ENCODE peak calls at places on chromosome 17, in four cellular contexts. I is CD4-positive, alpha-beta memory T cell; A is SK-N-SH; C is fibroblast of lung. R is an unnamed sample. For H3K4me1, the result is how much of the 10 kb centered on the place peaks cover.

GRCh38 chr17:13337171-13337570 is 264.6 kb downstream of the HS3ST3A1 start:
- DNase-seq in I (no peak), A (no peak), C (peak), R (no peak)

GRCh38 chr17:29933379-29933778 is 3.4 kb upstream of the SSH2 start:
- DNase-seq in A (no peak), I (no peak), C (peak), R (no peak)

GRCh38 chr17:82287849-82288601 is 14.5 kb upstream of the CSNK1D start:
- DNase-seq in I (no peak), A (no peak), C (peak), R (no peak)

GRCh38 chr17:17205368-17206148 is 575 bp downstream of the PLD6 start:
- DNase-seq in C (peak), I (peak), A (peak), R (peak)

GRCh38 chr17:56913867-56914640 is at the start of gene TRIM25:
- DNase-seq in C (peak), I (peak), A (peak), R (peak)

GRCh38 chr17:17128476-17129075 is 77.6 kb downstream of the PLD6 start:
- DNase-seq in I (no peak), A (no peak), C (no peak), R (no peak)

GRCh38 chr17:29344201-29344856 is 45.8 kb upstream of the TAOK1 start:
- DNase-seq in I (no peak), C (no peak), A (no peak), R (no peak)

GRCh38 chr17:17070931-17071330 is 28.7 kb downstream of the MPRIP start:
- DNase-seq in C (no peak), A (no peak), I (no peak), R (no peak)

GRCh38 chr17:30969989-30970680 is 704 bp upstream of the RNF135 start:
- DNase-seq in I (no peak), A (no peak), C (no peak), R (no peak)

GRCh38 chr17:39822051-39822450 is 42.1 kb downstream of the IKZF3 start:
- DNase-seq in I (no peak), A (no peak), C (no peak), R (no peak)

GRCh38 chr17:82815790-82816305 is 24.0 kb downstream of the ZNF750 start:
- DNase-seq in A (no peak), C (no peak), I (no peak), R (no peak)

GRCh38 chr17:5050281-5050680 is 15.1 kb upstream of the SLC52A1 start:
- DNase-seq in A (no peak), I (no peak), C (no peak), R (no peak)

GRCh38 chr17:4476512-4477070 is 22.1 kb upstream of the SPNS2 start:
- DNase-seq in I (no peak), A (no peak), C (no peak), R (no peak)

GRCh38 chr17:39916918-39917317 is 1.5 kb downstream of the GSDMB start:
- DNase-seq in A (no peak), I (no peak), C (no peak), R (no peak)

GRCh38 chr17:66904760-66905637 is 59.5 kb upstream of the CACNG4 start:
- DNase-seq in C (peak), A (peak), I (no peak), R (no peak)

GRCh38 chr17:61488878-61489718 is 36.9 kb downstream of the TBX4 start:
- DNase-seq in A (no peak), I (no peak), C (no peak), R (no peak)

GRCh38 chr17:37506678-37507077 is 17.0 kb downstream of the DUSP14 start:
- DNase-seq in A (peak), C (peak), I (no peak), R (no peak)

GRCh38 chr17:44916781-44917241 is 1.5 kb upstream of the GFAP start:
- DNase-seq in I (no peak), C (peak), A (peak), R (no peak)

GRCh38 chr17:48544356-48545021 is 420 bp downstream of the HOXB2 start:
- DNase-seq in C (peak), A (no peak), I (no peak), R (peak)

GRCh38 chr17:83176956-83177583 is 97.7 kb downstream of the METRNL start:
- DNase-seq in C (no peak), A (no peak), I (no peak), R (no peak)

GRCh38 chr17:13346996-13347762 is 254.6 kb downstream of the HS3ST3A1 start:
- DNase-seq in A (no peak), C (peak), I (no peak), R (no peak)

GRCh38 chr17:75265614-75266314 is 4.1 kb downstream of the MRPS7 start:
- DNase-seq in A (peak), I (no peak), C (no peak), R (peak)

GRCh38 chr17:31373150-31374082 is 18.1 kb upstream of the RAB11FIP4 start:
- DNase-seq in C (peak), A (no peak), I (peak), R (no peak)

GRCh38 chr17:63989622-63990345 is 8.4 kb upstream of the PRR29 start:
- DNase-seq in A (no peak), I (no peak), C (no peak), R (no peak)

GRCh38 chr17:39564201-39564828 is 43.4 kb downstream of the NEUROD2 start:
- DNase-seq in I (no peak), A (no peak), C (no peak), R (no peak)

GRCh38 chr17:81022371-81022729 is 12.6 kb upstream of the BAIAP2 start:
- DNase-seq in I (no peak), C (no peak), A (peak), R (no peak)

GRCh38 chr17:81021531-81022370 is 13.2 kb upstream of the BAIAP2 start:
- DNase-seq in I (no peak), A (no peak), C (no peak), R (no peak)

GRCh38 chr17:81020767-81021497 is 14.0 kb upstream of the BAIAP2 start:
- DNase-seq in I (no peak), C (peak), A (peak), R (no peak)

GRCh38 chr17:81019563-81020442 is 15.1 kb upstream of the BAIAP2 start:
- DNase-seq in I (no peak), A (no peak), C (no peak), R (no peak)

GRCh38 chr17:81020443-81020766 is 14.5 kb upstream of the BAIAP2 start:
- DNase-seq in A (no peak), C (no peak), I (no peak), R (no peak)
- H3K4me1 ChIP-seq in A (under half), C (under half), I (under half), R (under half)

GRCh38 chr17:50871369-50871768 is 5.2 kb upstream of the TOB1 start:
- DNase-seq in I (peak), C (no peak), A (no peak), R (peak)

GRCh38 chr17:50868594-50868993 is 2.4 kb upstream of the TOB1 start:
- DNase-seq in C (no peak), I (no peak), A (no peak), R (no peak)

GRCh38 chr17:50875074-50875473 is 8.9 kb upstream of the TOB1 start:
- DNase-seq in A (no peak), I (no peak), C (no peak), R (no peak)

GRCh38 chr17:50872710-50873424 is 6.7 kb upstream of the TOB1 start:
- DNase-seq in I (peak), A (no peak), C (peak), R (peak)

DNA sequence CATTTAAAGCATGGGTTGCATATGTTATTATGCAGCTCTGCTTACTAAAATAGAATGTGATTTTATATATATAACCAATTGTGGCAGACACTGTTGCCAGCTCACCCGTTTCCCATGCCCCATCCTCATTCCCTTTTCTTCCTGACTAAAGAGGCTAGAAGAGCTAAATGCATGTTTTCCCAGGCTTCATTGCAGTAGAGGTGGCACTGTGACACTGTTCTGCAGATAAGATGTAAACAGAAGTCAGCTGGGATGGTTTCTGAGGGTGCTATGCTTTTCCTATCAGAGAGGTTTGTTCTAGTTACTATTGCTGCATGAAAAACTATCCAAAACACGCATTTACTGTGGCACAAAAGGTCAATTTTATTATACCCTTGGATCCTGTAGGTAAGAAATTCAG is 5.7 kb upstream of the TOB1 start:
- DNase-seq in C (no peak), I (no peak), A (peak), R (no peak)
- H3K4me1 ChIP-seq in C (under half), I (half or more), A (under half), R (half or more)

GRCh38 chr17:73069846-73070245 is 22.6 kb downstream of the SLC39A11 start:
- DNase-seq in C (no peak), A (no peak), I (no peak), R (no peak)
- H3K4me1 ChIP-seq in C (under half), A (under half), I (under half), R (under half)

GRCh38 chr17:10026786-10027046 is 121.6 kb upstream of the RCVRN start:
- DNase-seq in I (no peak), C (no peak), A (no peak), R (no peak)

GRCh38 chr17:10031102-10031501 is 126.0 kb upstream of the RCVRN start:
- DNase-seq in A (no peak), C (no peak), I (no peak), R (no peak)

GRCh38 chr17:10031606-10032005 is 126.5 kb upstream of the RCVRN start:
- DNase-seq in A (no peak), I (no peak), C (no peak), R (no peak)

GRCh38 chr17:10025976-10026785 is 121.1 kb upstream of the RCVRN start:
- DNase-seq in I (no peak), C (no peak), A (no peak), R (no peak)

GRCh38 chr17:10029129-10029528 is 124.1 kb upstream of the RCVRN start:
- DNase-seq in A (no peak), C (no peak), I (no peak), R (no peak)
- H3K4me1 ChIP-seq in A (under half), C (under half), I (under half), R (under half)

GRCh38 chr17:79027274-79027924 is 3.4 kb downstream of the C1QTNF1 start:
- DNase-seq in C (no peak), I (no peak), A (peak), R (no peak)
- H3K4me1 ChIP-seq in C (under half), I (under half), A (under half), R (under half)

GRCh38 chr17:8117367-8117979 is 841 bp downstream of the ALOXE3 start:
- DNase-seq in I (no peak), A (no peak), C (no peak), R (no peak)

GRCh38 chr17:8119575-8120519 is 1.5 kb upstream of the ALOXE3 start:
- DNase-seq in I (peak), A (peak), C (peak), R (peak)

GRCh38 chr17:8117980-8118768 is at the start of gene ALOXE3:
- DNase-seq in A (peak), I (no peak), C (peak), R (no peak)

GRCh38 chr17:8120520-8121443 is 2.5 kb upstream of the ALOXE3 start:
- DNase-seq in I (no peak), C (no peak), A (peak), R (peak)

GRCh38 chr17:8118769-8119574 is 658 bp upstream of the ALOXE3 start:
- DNase-seq in I (peak), C (peak), A (peak), R (peak)
- H3K4me1 ChIP-seq in I (half or more), C (under half), A (under half), R (under half)

GRCh38 chr17:76873856-76874255 is 5.7 kb downstream of the MGAT5B start:
- DNase-seq in A (no peak), I (no peak), C (peak), R (no peak)
- H3K4me1 ChIP-seq in A (under half), I (under half), C (under half), R (under half)

DNA sequence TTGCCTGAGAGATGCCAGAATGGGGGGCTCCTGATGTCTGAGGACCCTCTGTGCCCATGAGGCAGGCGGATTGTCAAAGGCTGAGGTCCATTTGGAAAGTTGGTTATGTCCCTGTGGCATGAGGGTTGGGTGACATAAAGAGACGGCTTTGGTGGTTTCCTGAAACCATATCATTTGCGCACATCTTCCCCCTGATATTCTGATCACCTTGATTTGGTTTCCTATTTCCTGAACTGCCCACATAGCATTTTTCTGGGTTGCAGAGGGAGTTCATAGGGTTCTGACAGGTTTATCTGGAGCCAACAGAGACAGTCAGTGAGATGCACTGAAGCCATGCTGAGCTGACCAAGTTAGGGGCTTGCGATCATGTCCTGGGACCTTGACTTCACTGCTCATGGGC is 15.7 kb upstream of the RNF222 start:
- DNase-seq in A (no peak), C (no peak), I (peak), R (no peak)
- H3K4me1 ChIP-seq in A (under half), C (under half), I (under half), R (under half)